ENCODE peak calls at places on chromosomes 11 and 22, in seven cellular contexts. J, T, B, G, K, U and O are unnamed samples.

GRCh38 chr11:102478660-102479245 is 26.2 kb upstream of the TMEM123 start:
- DNase-seq in J (no peak), T (no peak), B (no peak), G (no peak), K (no peak), U (no peak), O (peak; percentile 30)

GRCh38 chr11:2796508-2797180 is 88.9 kb downstream of the CDKN1C start:
- DNase-seq in J (no peak), T (no peak), B (no peak), G (peak; percentile 47), K (no peak), U (peak; percentile 12), O (no peak)

GRCh38 chr11:8080674-8081590 is at the start of gene TUB:
- DNase-seq in J (peak; percentile 28), T (peak; percentile 64), B (no peak), G (no peak), K (no peak), U (no peak), O (peak; percentile 24)

GRCh38 chr11:58024601-58025091 is 965 bp downstream of the OR9Q1 start:
- DNase-seq in J (peak; percentile 59), T (peak; percentile 42), B (no peak), G (no peak), K (peak; percentile 55), U (peak; percentile 52), O (peak; percentile 56)

GRCh38 chr11:115911656-115912055 is 407.4 kb upstream of the CADM1 start:
- DNase-seq in J (peak; percentile 8), T (no peak), B (no peak), G (no peak), K (no peak), U (no peak), O (no peak)

GRCh38 chr22:44680481-44680894 is 21.5 kb upstream of the PRR5 start:
- DNase-seq in J (no peak), T (no peak), B (no peak), G (no peak), K (no peak), U (no peak), O (no peak)

GRCh38 chr11:72072348-72072747 is 8.0 kb downstream of the NUMA1 start:
- DNase-seq in J (peak; percentile 90), T (no peak), B (peak; percentile 44), G (no peak), K (peak; percentile 84), U (no peak), O (peak; percentile 61)

GRCh38 chr11:130174642-130175041 is 15.1 kb downstream of the ST14 start:
- DNase-seq in J (no peak), T (no peak), B (no peak), G (no peak), K (no peak), U (no peak), O (no peak)

GRCh38 chr11:45335434-45335833 is 49.3 kb upstream of the SYT13 start:
- DNase-seq in J (no peak), T (no peak), B (no peak), G (no peak), K (no peak), U (no peak), O (no peak)

GRCh38 chr11:73167555-73167954 is 25.4 kb upstream of the FCHSD2 start:
- DNase-seq in J (no peak), T (peak; percentile 66), B (no peak), G (no peak), K (no peak), U (no peak), O (no peak)

GRCh38 chr11:113817626-113818025 is 38.0 kb downstream of the CLDN25 start:
- DNase-seq in J (no peak), T (no peak), B (no peak), G (no peak), K (no peak), U (no peak), O (no peak)

DNA sequence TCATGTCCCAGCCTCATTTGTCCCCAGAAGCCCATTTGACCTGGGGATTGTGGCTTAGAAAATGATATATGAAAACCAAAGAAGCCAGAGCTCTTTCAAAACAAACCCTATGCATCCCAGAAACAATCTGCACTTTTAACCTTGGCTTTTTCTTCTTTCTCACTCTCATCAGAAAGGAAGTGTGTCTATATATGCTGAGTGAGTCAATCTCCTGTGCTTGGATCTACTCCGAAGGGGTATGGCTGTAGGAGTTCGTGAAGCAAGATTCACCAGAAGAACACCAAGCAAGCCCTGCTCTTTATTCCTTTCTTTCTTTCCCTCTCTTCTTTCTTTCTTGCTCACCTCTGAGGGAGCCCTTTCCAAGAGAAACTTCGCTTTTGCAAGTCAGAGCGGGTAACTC is 636 bp downstream of the PAMR1 start:
- DNase-seq in J (peak; percentile 38), T (no peak), B (no peak), G (no peak), K (peak; percentile 40), U (no peak), O (peak; percentile 64)
- H3K4me3 ChIP-seq in J (peak overlapping the region; percentile 90), T (no peak overlapping the region), B (no peak overlapping the region), G (no peak overlapping the region), K (peak overlapping the region; percentile 86), U (no peak overlapping the region), O (peak overlapping the region; percentile 82)

GRCh38 chr22:24156146-24156914 is 25.0 kb upstream of the SUSD2 start:
- DNase-seq in J (peak; percentile 58), T (peak; percentile 22), B (no peak), G (peak; percentile 89), K (peak; percentile 32), U (no peak), O (peak; percentile 48)

GRCh38 chr22:24154826-24155225 is 26.5 kb upstream of the SUSD2 start:
- DNase-seq in J (no peak), T (no peak), B (no peak), G (no peak), K (no peak), U (no peak), O (no peak)

GRCh38 chr22:24153959-24154358 is 27.3 kb upstream of the SUSD2 start:
- DNase-seq in J (no peak), T (no peak), B (no peak), G (no peak), K (no peak), U (no peak), O (no peak)

GRCh38 chr22:24156915-24157782 is 24.1 kb upstream of the SUSD2 start:
- DNase-seq in J (peak; percentile 64), T (peak; percentile 86), B (peak; percentile 89), G (peak; percentile 96), K (peak; percentile 62), U (peak; percentile 63), O (peak; percentile 72)

GRCh38 chr22:24155597-24156145 is 25.6 kb upstream of the SUSD2 start:
- DNase-seq in J (peak; percentile 72), T (peak; percentile 76), B (peak; percentile 32), G (peak; percentile 94), K (peak; percentile 62), U (peak; percentile 65), O (peak; percentile 61)
- TF ChIP-seq CTCF in J (peak; percentile 38), T (peak; percentile 20), B (peak; percentile 68), G (peak; percentile 41), K (no peak), U (peak; percentile 64), O (peak; percentile 35)

GRCh38 chr11:48169706-48170105 is 46.9 kb upstream of the OR4B1 start:
- DNase-seq in J (peak; percentile 62), T (no peak), B (no peak), G (no peak), K (peak; percentile 33), U (no peak), O (peak; percentile 43)
- H3K4me3 ChIP-seq in J (no peak overlapping the region), T (no peak overlapping the region), B (no peak overlapping the region), G (no peak overlapping the region), K (no peak overlapping the region), U (no peak overlapping the region), O (no peak overlapping the region)

DNA sequence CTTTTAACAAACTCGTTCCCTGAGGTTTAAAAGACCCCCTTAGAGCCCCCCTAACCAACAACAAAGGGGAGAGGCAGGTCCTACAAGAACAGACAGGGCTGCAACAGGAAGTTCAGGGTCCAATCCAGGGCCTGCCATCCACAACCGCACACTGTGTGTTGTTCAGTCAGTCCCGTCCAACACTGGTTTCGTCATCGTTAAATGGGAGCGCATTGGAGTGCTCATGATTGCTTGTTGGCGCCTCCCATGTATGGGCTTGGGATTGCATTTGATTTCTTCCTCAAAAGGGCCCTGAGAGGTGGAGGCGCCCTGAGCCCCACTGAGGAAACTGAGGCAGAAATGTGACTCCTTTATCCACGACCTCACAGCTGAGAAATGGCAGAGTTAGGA is 174.1 kb downstream of the MN1 start:
- DNase-seq in J (no peak), T (no peak), B (peak; percentile 87), G (no peak), K (no peak), U (no peak), O (peak; percentile 6)
- TF ChIP-seq CTCF in J (no peak), T (no peak), B (peak; percentile 66), G (no peak), K (no peak), U (no peak), O (no peak)

GRCh38 chr11:119431523-119431922 is 8.6 kb upstream of the THY1 start:
- DNase-seq in J (no peak), T (no peak), B (no peak), G (no peak), K (no peak), U (no peak), O (no peak)

GRCh38 chr11:119434531-119435330 is 11.8 kb upstream of the THY1 start:
- DNase-seq in J (no peak), T (no peak), B (no peak), G (no peak), K (no peak), U (no peak), O (peak; percentile 88)

GRCh38 chr11:119432484-119433368 is 9.8 kb upstream of the THY1 start:
- DNase-seq in J (peak; percentile 93), T (peak; percentile 33), B (no peak), G (peak; percentile 68), K (peak; percentile 87), U (no peak), O (peak; percentile 99)

GRCh38 chr11:119436093-119436492 is 13.1 kb upstream of the THY1 start:
- DNase-seq in J (no peak), T (no peak), B (no peak), G (no peak), K (no peak), U (no peak), O (no peak)

DNA sequence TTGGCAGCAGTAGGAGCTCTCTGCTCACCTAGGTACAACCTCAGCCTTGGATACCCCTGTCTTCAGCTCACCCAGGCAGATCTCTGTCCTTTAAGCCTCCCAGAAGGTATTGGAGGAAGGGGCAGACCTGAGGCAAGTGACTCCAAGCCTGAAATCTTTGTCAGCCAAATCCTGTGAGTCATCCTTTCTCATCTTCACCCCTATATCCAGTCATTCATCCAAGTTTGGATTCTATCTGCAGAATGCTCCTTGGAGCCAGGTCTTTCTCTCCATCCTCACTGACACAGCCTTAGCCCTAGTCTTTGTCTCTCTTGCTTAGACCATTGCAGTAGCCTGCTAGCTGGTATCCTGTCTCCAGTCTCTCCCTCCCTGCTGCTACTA is 10.4 kb upstream of the THY1 start:
- DNase-seq in J (peak; percentile 73), T (no peak), B (no peak), G (no peak), K (peak; percentile 62), U (no peak), O (peak; percentile 94)
- H3K4me3 ChIP-seq in J (peak overlapping the region; percentile 44), T (no peak overlapping the region), B (no peak overlapping the region), G (no peak overlapping the region), K (peak overlapping the region; percentile 44), U (no peak overlapping the region), O (no peak overlapping the region)